ENCODE peak calls at places on chromosomes 5 and 9, in four cellular contexts. R, G, P and S are unnamed samples.

GRCh38 chr5:39381376-39381775 is 17.1 kb upstream of the C9 start:
- DNase-seq in R (no peak), G (no peak), P (no peak), S (no peak)

GRCh38 chr5:133397986-133398645 is 214.2 kb downstream of the FSTL4 start:
- DNase-seq in R (no peak), G (no peak), P (no peak), S (no peak)

GRCh38 chr9:128714586-128715435 is 9.1 kb downstream of the ZDHHC12 start:
- DNase-seq in R (no peak), G (no peak), P (peak), S (no peak)

GRCh38 chr9:137943655-137944054 is 66.1 kb downstream of the CACNA1B start:
- DNase-seq in R (no peak), G (no peak), P (no peak), S (no peak)

GRCh38 chr5:150257424-150257823 is 32.1 kb downstream of the CAMK2A start:
- DNase-seq in R (no peak), G (no peak), P (no peak), S (no peak)

GRCh38 chr5:133227082-133227481 is 175.3 kb downstream of the HSPA4 start:
- DNase-seq in R (no peak), G (no peak), P (no peak), S (no peak)

GRCh38 chr5:158637039-158637438 is 462.7 kb downstream of the EBF1 start:
- DNase-seq in R (no peak), G (no peak), P (no peak), S (no peak)

GRCh38 chr9:130155647-130156046 is 16.6 kb upstream of the NCS1 start:
- DNase-seq in R (no peak), G (no peak), P (no peak), S (no peak)

GRCh38 chr5:96125335-96125891 is 163.8 kb upstream of the ELL2 start:
- DNase-seq in R (no peak), G (no peak), P (no peak), S (no peak)

GRCh38 chr9:12718482-12719026 is 25.4 kb downstream of the TYRP1 start:
- DNase-seq in R (no peak), G (peak), P (no peak), S (peak)

GRCh38 chr9:133499130-133499891 is 20.4 kb upstream of the SLC2A6 start:
- DNase-seq in R (no peak), G (no peak), P (no peak), S (no peak)

GRCh38 chr5:109700516-109701174 is 10.9 kb downstream of the MAN2A1 start:
- DNase-seq in R (no peak), G (no peak), P (no peak), S (no peak)

GRCh38 chr5:1130218-1130946 is 18.5 kb upstream of the SLC12A7 start:
- DNase-seq in R (peak), G (no peak), P (no peak), S (peak)

GRCh38 chr5:52837591-52838001 is 49.9 kb downstream of the ITGA1 start:
- DNase-seq in R (no peak), G (no peak), P (no peak), S (no peak)

GRCh38 chr5:922745-923472 is 30.2 kb downstream of the TRIP13 start:
- DNase-seq in R (no peak), G (no peak), P (peak), S (no peak)

GRCh38 chr5:66617991-66618768 is 22.0 kb downstream of the MAST4 start:
- DNase-seq in R (no peak), G (no peak), P (no peak), S (no peak)

GRCh38 chr9:107281164-107281563 is 1.9 kb upstream of the RAD23B start:
- DNase-seq in R (no peak), G (no peak), P (no peak), S (no peak)

GRCh38 chr9:134341306-134341705 is 15.1 kb downstream of the RXRA start:
- DNase-seq in R (no peak), G (no peak), P (peak), S (no peak)

GRCh38 chr5:171342362-171343111 is 33.5 kb downstream of the TLX3 start:
- DNase-seq in R (no peak), G (peak), P (peak), S (peak)

GRCh38 chr9:33164138-33164809 is 2.9 kb downstream of the B4GALT1 start:
- DNase-seq in R (no peak), G (no peak), P (no peak), S (no peak)

GRCh38 chr9:119596703-119597102 is 227.5 kb upstream of the BRINP1 start:
- DNase-seq in R (no peak), G (no peak), P (no peak), S (no peak)

GRCh38 chr5:75831561-75831960 is 114.3 kb upstream of the POC5 start:
- DNase-seq in R (no peak), G (no peak), P (no peak), S (no peak)

GRCh38 chr5:177458912-177459350 is 12.3 kb downstream of the PRR7 start:
- DNase-seq in R (no peak), G (peak), P (no peak), S (no peak)

GRCh38 chr9:93258818-93259489 is 75.0 kb downstream of the WNK2 start:
- DNase-seq in R (no peak), G (no peak), P (peak), S (no peak)

GRCh38 chr5:80246995-80247729 is 8.7 kb downstream of the SERINC5 start:
- DNase-seq in R (peak), G (peak), P (no peak), S (peak)

GRCh38 chr5:129917224-129917623 is 13.0 kb downstream of the CHSY3 start:
- DNase-seq in R (no peak), G (no peak), P (no peak), S (no peak)

GRCh38 chr5:125411163-125412050 is 665.0 kb upstream of the ZNF608 start:
- DNase-seq in R (no peak), G (peak), P (no peak), S (no peak)

GRCh38 chr5:140131967-140132409 is 6.3 kb downstream of the IGIP start:
- DNase-seq in R (no peak), G (peak), P (no peak), S (no peak)

GRCh38 chr5:36161317-36161716 is 9.4 kb downstream of the SKP2 start:
- DNase-seq in R (no peak), G (no peak), P (no peak), S (no peak)

GRCh38 chr5:73174100-73174815 is 1.3 kb downstream of the TMEM174 start:
- DNase-seq in R (no peak), G (no peak), P (no peak), S (no peak)

GRCh38 chr5:151107738-151108520 is 27.1 kb upstream of the TNIP1 start:
- DNase-seq in R (no peak), G (no peak), P (peak), S (no peak)

GRCh38 chr5:176530983-176531901 is 6.0 kb downstream of the RNF44 start:
- DNase-seq in R (no peak), G (peak), P (peak), S (no peak)

GRCh38 chr5:139651863-139652787 is 4.0 kb downstream of the CXXC5 start:
- DNase-seq in R (peak), G (peak), P (peak), S (peak)

GRCh38 chr9:76716270-76716669 is 48.0 kb upstream of the PCA3 start:
- DNase-seq in R (peak), G (peak), P (no peak), S (no peak)